ENCODE peak calls at places on chromosomes 5 and 9, in nine cellular contexts. T is A549, I is tibial nerve, N is stomach, Q is upper lobe of left lung, R is suprapubic skin, V is sigmoid colon, W is transverse colon, C is K562. H is an unnamed sample.
A peak's percentile ranks its signal among the peaks of the same experiment; 100 is the strongest.

GRCh38 chr5:35618791-35619190 is 1.1 kb downstream of the SPEF2 start:
- DNase-seq in T (no peak), I (no peak), N (no peak), Q (no peak), R (no peak), V (no peak), W (no peak), C (no peak), H (no peak)

GRCh38 chr5:79021753-79022152 is 36.6 kb upstream of the ARSB start:
- DNase-seq in T (no peak), I (no peak), N (no peak), Q (no peak), R (no peak), V (no peak), W (no peak), C (no peak), H (no peak)

GRCh38 chr5:179869641-179870402 is 11.2 kb upstream of the MRNIP start:
- DNase-seq in T (no peak), I (no peak), N (no peak), Q (no peak), R (no peak), V (peak; percentile 56), W (no peak), C (no peak), H (no peak)

GRCh38 chr5:99378443-99378842 is 449.6 kb upstream of the CHD1 start:
- DNase-seq in T (no peak), I (no peak), N (no peak), Q (no peak), R (no peak), V (no peak), W (no peak), C (no peak), H (no peak)

GRCh38 chr5:40679998-40680681 is 425 bp downstream of the PTGER4 start:
- DNase-seq in T (no peak), I (no peak), N (no peak), Q (peak; percentile 26), R (no peak), V (peak; percentile 68), W (peak; percentile 36), C (no peak), H (no peak)

GRCh38 chr5:128081111-128081865 is 2.3 kb upstream of the SLC12A2 start:
- DNase-seq in T (peak; percentile 38), I (no peak), N (no peak), Q (no peak), R (no peak), V (no peak), W (no peak), C (peak; percentile 20), H (no peak)

GRCh38 chr9:107213080-107213479 is 70.0 kb upstream of the RAD23B start:
- DNase-seq in T (no peak), I (no peak), N (no peak), Q (no peak), R (no peak), V (no peak), W (no peak), C (no peak), H (no peak)

GRCh38 chr5:124927735-124928134 is 181.3 kb upstream of the ZNF608 start:
- DNase-seq in T (no peak), I (no peak), N (no peak), Q (no peak), R (no peak), V (no peak), W (no peak), C (no peak), H (no peak)

GRCh38 chr5:40405230-40405629 is 274.5 kb upstream of the PTGER4 start:
- DNase-seq in T (peak; percentile 35), I (no peak), N (no peak), Q (peak; percentile 37), R (no peak), V (no peak), W (no peak), C (no peak), H (no peak)

GRCh38 chr5:181050016-181050415 is 9.9 kb downstream of the BTNL9 start:
- DNase-seq in T (no peak), I (no peak), N (no peak), Q (no peak), R (no peak), V (no peak), W (no peak), C (no peak), H (no peak)

GRCh38 chr9:113566712-113567071 is 103.2 kb downstream of the RGS3 start:
- DNase-seq in T (no peak), I (no peak), N (peak; percentile 46), Q (peak; percentile 89), R (peak; percentile 76), V (peak; percentile 73), W (no peak), C (no peak), H (peak; percentile 23)

GRCh38 chr5:6503342-6503741 is 54.7 kb downstream of the UBE2QL1 start:
- DNase-seq in T (no peak), I (no peak), N (no peak), Q (no peak), R (peak; percentile 15), V (no peak), W (no peak), C (no peak), H (no peak)

GRCh38 chr5:2876183-2876582 is 124.7 kb upstream of the IRX2 start:
- DNase-seq in T (no peak), I (no peak), N (no peak), Q (no peak), R (peak; percentile 26), V (peak; percentile 32), W (no peak), C (no peak), H (no peak)

GRCh38 chr5:2877520-2877919 is 126.0 kb upstream of the IRX2 start:
- DNase-seq in T (no peak), I (no peak), N (no peak), Q (no peak), R (no peak), V (peak; percentile 18), W (no peak), C (no peak), H (no peak)

GRCh38 chr5:2869471-2869870 is 118.0 kb upstream of the IRX2 start:
- DNase-seq in T (no peak), I (no peak), N (no peak), Q (no peak), R (no peak), V (no peak), W (no peak), C (no peak), H (no peak)

GRCh38 chr5:2874099-2874498 is 122.6 kb upstream of the IRX2 start:
- DNase-seq in T (no peak), I (no peak), N (no peak), Q (no peak), R (peak; percentile 32), V (peak; percentile 26), W (no peak), C (no peak), H (no peak)

GRCh38 chr5:2872676-2873075 is 121.2 kb upstream of the IRX2 start:
- DNase-seq in T (no peak), I (no peak), N (no peak), Q (no peak), R (no peak), V (no peak), W (no peak), C (no peak), H (no peak)
- TF ChIP-seq EP300 in T (no peak), I (no peak), N (no peak), Q (no peak), R (no peak), V (no peak), W (no peak), C (no peak), H (no peak)

GRCh38 chr5:160441352-160441781 is 19.7 kb downstream of the PTTG1 start:
- DNase-seq in T (no peak), I (no peak), N (no peak), Q (no peak), R (no peak), V (no peak), W (no peak), C (no peak), H (no peak)

GRCh38 chr5:160442824-160443431 is 21.3 kb downstream of the PTTG1 start:
- DNase-seq in T (no peak), I (no peak), N (peak; percentile 33), Q (no peak), R (no peak), V (no peak), W (no peak), C (no peak), H (no peak)

GRCh38 chr5:160436017-160436416 is 14.4 kb downstream of the PTTG1 start:
- DNase-seq in T (no peak), I (no peak), N (no peak), Q (no peak), R (no peak), V (no peak), W (no peak), C (peak; percentile 35), H (no peak)

GRCh38 chr5:160438316-160439204 is 16.9 kb downstream of the PTTG1 start:
- DNase-seq in T (peak; percentile 58), I (no peak), N (peak; percentile 52), Q (peak; percentile 67), R (no peak), V (no peak), W (peak; percentile 63), C (peak; percentile 26), H (no peak)

DNA sequence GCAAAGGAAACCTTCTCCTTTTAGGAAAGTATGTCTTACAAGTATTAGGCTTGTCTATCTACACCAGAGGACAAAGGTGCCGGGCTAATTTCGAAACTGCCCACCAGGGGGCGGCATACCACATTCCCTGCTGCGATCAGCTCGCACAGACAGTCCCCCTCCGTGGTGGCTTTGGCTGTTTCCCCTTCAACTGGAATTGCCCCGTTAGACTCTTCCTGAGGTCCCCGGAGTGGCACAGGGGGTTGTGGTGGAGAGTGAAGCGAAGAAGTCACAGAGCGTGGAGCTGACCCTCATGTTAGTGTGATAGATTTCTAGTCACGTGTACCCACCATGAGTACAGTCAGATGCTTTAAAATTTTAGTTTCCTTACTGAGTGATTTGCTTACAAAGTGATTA is 17.5 kb downstream of the PTTG1 start:
- DNase-seq in T (peak; percentile 74), I (peak; percentile 79), N (peak; percentile 90), Q (peak; percentile 88), R (peak; percentile 92), V (peak; percentile 91), W (peak; percentile 94), C (peak; percentile 87), H (peak; percentile 76)
- TF ChIP-seq EP300 in T (no peak), I (no peak), N (no peak), Q (no peak), R (no peak), V (no peak), W (no peak), C (no peak), H (no peak)

GRCh38 chr5:135156715-135157404 is 122.8 kb upstream of the PITX1 start:
- DNase-seq in T (no peak), I (no peak), N (no peak), Q (no peak), R (no peak), V (no peak), W (no peak), C (no peak), H (no peak)
- TF ChIP-seq EP300 in T (no peak), I (no peak), N (no peak), Q (no peak), R (no peak), V (no peak), W (no peak), C (no peak), H (no peak)

GRCh38 chr5:131846536-131846935 is 49.7 kb upstream of the FNIP1 start:
- DNase-seq in T (no peak), I (no peak), N (no peak), Q (no peak), R (no peak), V (no peak), W (no peak), C (no peak), H (no peak)

GRCh38 chr5:131848662-131849061 is 51.8 kb upstream of the FNIP1 start:
- DNase-seq in T (no peak), I (no peak), N (no peak), Q (no peak), R (no peak), V (no peak), W (no peak), C (no peak), H (no peak)

GRCh38 chr5:131845828-131846227 is 49.0 kb upstream of the FNIP1 start:
- DNase-seq in T (no peak), I (no peak), N (no peak), Q (no peak), R (no peak), V (no peak), W (no peak), C (no peak), H (no peak)
- TF ChIP-seq EP300 in T (no peak), I (no peak), N (no peak), Q (no peak), R (no peak), V (no peak), W (no peak), C (no peak), H (no peak)

H was measured in ovary.